ENCODE peak calls at places on chromosomes 16 and 17, in four cellular contexts. F is activated T-helper 1 cell treated with anti-CD3 and anti-CD28 coated beads, Interleukin-2, amount 50 U/mL, for 16 hours; C is ELR; U is AG20443. T is an unnamed sample.

GRCh38 chr16:27745348-27745747 is 195.4 kb downstream of the KATNIP start:
- DNase-seq in F (no peak), C (peak; percentile 43), U (no peak), T (peak; percentile 92)

GRCh38 chr17:51064061-51064735 is 56.5 kb downstream of the SPAG9 start:
- DNase-seq in F (no peak), C (peak; percentile 41), U (no peak), T (no peak)

GRCh38 chr17:33192961-33193911 is 99.9 kb downstream of the ASIC2 start:
- DNase-seq in F (no peak), C (no peak), U (no peak), T (no peak)

GRCh38 chr17:58302171-58302918 is 21.6 kb upstream of the MPO start:
- DNase-seq in F (no peak), C (no peak), U (no peak), T (peak; percentile 66)

GRCh38 chr16:14378131-14378551 is 251.9 kb downstream of the PARN start:
- DNase-seq in F (no peak), C (peak; percentile 54), U (peak; percentile 46), T (no peak)

GRCh38 chr16:27742333-27742732 is 192.4 kb downstream of the KATNIP start:
- DNase-seq in F (no peak), C (no peak), U (no peak), T (no peak)

GRCh38 chr16:52439171-52439701 is 107.7 kb downstream of the TOX3 start:
- DNase-seq in F (no peak), C (no peak), U (no peak), T (no peak)

GRCh38 chr16:81164481-81164880 is 68.3 kb upstream of the GCSH start:
- DNase-seq in F (no peak), C (no peak), U (no peak), T (no peak)

GRCh38 chr17:62750502-62751349 is 57.4 kb downstream of the MARCHF10 start:
- DNase-seq in F (no peak), C (peak; percentile 49), U (no peak), T (no peak)

GRCh38 chr16:35398208-35398607 is 1938.8 kb downstream of the TP53TG3F start:
- DNase-seq in F (no peak), C (no peak), U (no peak), T (no peak)

GRCh38 chr16:19555938-19556778 is 655 bp downstream of the VPS35L start:
- DNase-seq in F (no peak), C (peak; percentile 74), U (no peak), T (peak; percentile 60)

GRCh38 chr17:269616-270514 is 82.7 kb downstream of the RPH3AL start:
- DNase-seq in F (no peak), C (no peak), U (no peak), T (peak; percentile 54)

GRCh38 chr16:11310634-11310977 is 29.5 kb upstream of the PRM1 start:
- DNase-seq in F (no peak), C (no peak), U (no peak), T (no peak)

GRCh38 chr16:8872967-8873865 is 4.4 kb upstream of the CARHSP1 start:
- DNase-seq in F (no peak), C (no peak), U (no peak), T (no peak)

GRCh38 chr17:48722924-48723554 is at the start of gene PRAC2:
- DNase-seq in F (no peak), C (no peak), U (no peak), T (no peak)

GRCh38 chr16:57479422-57480126 is 6.7 kb downstream of the DOK4 start:
- DNase-seq in F (no peak), C (peak; percentile 66), U (peak; percentile 80), T (peak; percentile 96)

GRCh38 chr16:30458561-30459394 is 13.1 kb upstream of the SEPHS2 start:
- DNase-seq in F (peak; percentile 79), C (no peak), U (no peak), T (no peak)

GRCh38 chr16:21116148-21116693 is 34.4 kb downstream of the DNAH3 start:
- DNase-seq in F (no peak), C (no peak), U (no peak), T (no peak)

GRCh38 chr17:64420143-64420670 is 28.7 kb upstream of the MILR1 start:
- DNase-seq in F (no peak), C (peak; percentile 88), U (peak; percentile 76), T (peak; percentile 84)

GRCh38 chr17:66684256-66684655 is 150.7 kb upstream of the CACNG5 start:
- DNase-seq in F (no peak), C (peak; percentile 42), U (no peak), T (no peak)

GRCh38 chr17:43015579-43015978 is 6.6 kb downstream of the VAT1 start:
- DNase-seq in F (no peak), C (no peak), U (peak; percentile 24), T (peak; percentile 35)

GRCh38 chr17:42221886-42222745 is 27.8 kb upstream of the GHDC start:
- DNase-seq in F (peak; percentile 35), C (peak; percentile 69), U (peak; percentile 69), T (peak; percentile 87)

GRCh38 chr17:73706858-73707257 is 62.6 kb upstream of the SDK2 start:
- DNase-seq in F (no peak), C (no peak), U (no peak), T (no peak)

GRCh38 chr16:916400-916799 is 54.4 kb downstream of the LMF1 start:
- DNase-seq in F (no peak), C (no peak), U (no peak), T (no peak)

GRCh38 chr17:238071-238963 is 56.9 kb upstream of the DOC2B start:
- DNase-seq in F (no peak), C (no peak), U (no peak), T (no peak)

GRCh38 chr16:57178793-57179212 is 7.0 kb downstream of the PSME3IP1 start:
- DNase-seq in F (no peak), C (peak; percentile 44), U (no peak), T (no peak)

GRCh38 chr17:38349097-38349904 is 2.3 kb upstream of the SOCS7 start:
- DNase-seq in F (peak; percentile 67), C (peak; percentile 84), U (peak; percentile 80), T (peak; percentile 95)

GRCh38 chr17:64326420-64327054 is 63.5 kb upstream of the TEX2 start:
- DNase-seq in F (no peak), C (peak; percentile 60), U (peak; percentile 76), T (no peak)

GRCh38 chr17:48213797-48214196 is 106.2 kb downstream of the SNX11 start:
- DNase-seq in F (no peak), C (no peak), U (no peak), T (no peak)

GRCh38 chr17:67377727-67378443 is 804 bp downstream of the PITPNC1 start:
- DNase-seq in F (peak; percentile 48), C (peak; percentile 66), U (peak; percentile 52), T (peak; percentile 90)

GRCh38 chr16:52494621-52495020 is 52.3 kb downstream of the TOX3 start:
- DNase-seq in F (no peak), C (no peak), U (no peak), T (no peak)

GRCh38 chr17:78488867-78489634 is 88.1 kb downstream of the DNAH17 start:
- DNase-seq in F (no peak), C (no peak), U (no peak), T (peak; percentile 77)

GRCh38 chr16:84738255-84739038 is 38.6 kb downstream of the USP10 start:
- DNase-seq in F (peak; percentile 49), C (peak; percentile 87), U (peak; percentile 69), T (peak; percentile 66)

GRCh38 chr17:73387746-73388577 is 76.2 kb upstream of the CDC42EP4 start:
- DNase-seq in F (no peak), C (peak; percentile 30), U (peak; percentile 84), T (peak; percentile 46)

GRCh38 chr16:81885976-81886586 is 107.0 kb downstream of the PLCG2 start:
- DNase-seq in F (no peak), C (peak; percentile 60), U (peak; percentile 75), T (no peak)

GRCh38 chr17:41781404-41782110 is 5.0 kb downstream of the JUP start:
- DNase-seq in F (no peak), C (no peak), U (no peak), T (peak; percentile 41)

T was measured in osteoblast.